ENCODE peak calls at places on chromosomes 3 and 15, in four cellular contexts. E, K, W and R are unnamed samples.

GRCh38 chr3:12405432-12406272 is 78.6 kb upstream of the TSEN2 start:
- DNase-seq in E (no peak), K (no peak), W (peak), R (peak)

GRCh38 chr3:22886394-22886793 is 316.7 kb upstream of the UBE2E2 start:
- DNase-seq in E (no peak), K (no peak), W (no peak), R (no peak)

GRCh38 chr15:101158166-101159095 is 93.4 kb downstream of the CHSY1 start:
- DNase-seq in E (no peak), K (no peak), W (no peak), R (no peak)

GRCh38 chr3:37671926-37672325 is 189.8 kb upstream of the CTDSPL start:
- DNase-seq in E (no peak), K (no peak), W (no peak), R (no peak)

GRCh38 chr3:188901126-188901525 is 270.6 kb upstream of the TPRG1 start:
- DNase-seq in E (no peak), K (no peak), W (no peak), R (no peak)

GRCh38 chr3:173745952-173746682 is 348.6 kb downstream of the NLGN1 start:
- DNase-seq in E (no peak), K (no peak), W (no peak), R (peak)

GRCh38 chr3:42014949-42015533 is 53.1 kb upstream of the ULK4 start:
- DNase-seq in E (no peak), K (no peak), W (peak), R (no peak)

GRCh38 chr3:11784962-11785361 is 61.7 kb downstream of the TAMM41 start:
- DNase-seq in E (no peak), K (no peak), W (no peak), R (no peak)

GRCh38 chr3:15086263-15086662 is 12.7 kb downstream of the RBSN start:
- DNase-seq in E (no peak), K (no peak), W (no peak), R (no peak)

GRCh38 chr3:52229656-52230055 is 4.2 kb upstream of the TLR9 start:
- DNase-seq in E (no peak), K (no peak), W (no peak), R (no peak)

GRCh38 chr15:26580943-26581342 is 191.9 kb downstream of the GABRB3 start:
- DNase-seq in E (no peak), K (no peak), W (no peak), R (no peak)

GRCh38 chr3:12541625-12542024 is 3.7 kb downstream of the MKRN2OS start:
- DNase-seq in E (no peak), K (no peak), W (no peak), R (peak)

GRCh38 chr3:63042866-63043265 is 167.7 kb upstream of the CADPS start:
- DNase-seq in E (no peak), K (no peak), W (no peak), R (no peak)

GRCh38 chr3:9692416-9692815 is 11.2 kb upstream of the CPNE9 start:
- DNase-seq in E (no peak), K (no peak), W (no peak), R (no peak)

GRCh38 chr3:100041328-100041749 is 73.0 kb downstream of the FILIP1L start:
- DNase-seq in E (no peak), K (no peak), W (peak), R (no peak)

GRCh38 chr3:118144919-118145318 is 889.7 kb downstream of the IGSF11 start:
- DNase-seq in E (no peak), K (no peak), W (no peak), R (no peak)

GRCh38 chr3:57112206-57112605 is 51.7 kb downstream of the SPATA12 start:
- DNase-seq in E (peak), K (no peak), W (peak), R (peak)

GRCh38 chr3:22117751-22118346 is 366.8 kb upstream of the ZNF385D start:
- DNase-seq in E (peak), K (no peak), W (peak), R (peak)

GRCh38 chr3:159057621-159058020 is 255.8 kb downstream of the MFSD1 start:
- DNase-seq in E (no peak), K (no peak), W (no peak), R (no peak)

GRCh38 chr15:25438601-25439455 is at the start of gene UBE3A:
- DNase-seq in E (peak), K (peak), W (peak), R (peak)

GRCh38 chr15:70361106-70361505 is 263.4 kb upstream of the TLE3 start:
- DNase-seq in E (no peak), K (no peak), W (no peak), R (no peak)

GRCh38 chr15:89783111-89783860 is 7.2 kb downstream of the MESP2 start:
- DNase-seq in E (no peak), K (no peak), W (no peak), R (peak)

GRCh38 chr15:22844421-22845288 is 6.2 kb downstream of the NIPA2 start:
- DNase-seq in E (no peak), K (no peak), W (peak), R (no peak)

GRCh38 chr3:71002298-71002697 is 581.2 kb downstream of the FOXP1 start:
- DNase-seq in E (no peak), K (no peak), W (no peak), R (no peak)

GRCh38 chr3:114437897-114438296 is 144.1 kb downstream of the TIGIT start:
- DNase-seq in E (no peak), K (no peak), W (no peak), R (no peak)

GRCh38 chr15:67531379-67532059 is 10.6 kb downstream of the C15orf61 start:
- DNase-seq in E (no peak), K (no peak), W (no peak), R (no peak)
- TF ChIP-seq FOXK2 in E (no peak), K (no peak), W (no peak), R (no peak)

DNA sequence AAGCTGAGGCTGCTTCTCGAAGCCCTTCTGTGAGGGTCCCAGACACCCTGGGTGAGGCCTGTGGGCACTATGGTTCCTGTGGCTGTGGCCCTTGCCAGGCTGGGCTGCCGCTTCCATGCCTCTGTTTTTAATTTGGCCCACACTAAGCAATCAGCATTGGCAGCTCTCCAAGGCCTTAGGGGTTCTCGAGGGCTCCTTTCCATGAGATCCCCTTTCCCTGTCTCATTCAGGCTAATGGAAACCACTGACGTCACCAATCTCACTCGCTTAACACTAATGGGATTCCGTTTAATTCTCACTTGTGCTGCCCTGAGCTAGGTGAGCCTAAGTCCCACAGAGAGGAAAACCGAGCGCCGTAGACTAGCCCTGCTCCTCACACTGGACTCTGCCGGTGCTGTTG is 60.2 kb upstream of the RAB6B start:
- DNase-seq in E (no peak), K (no peak), W (no peak), R (no peak)
- TF ChIP-seq FOXK2 in E (no peak), K (no peak), W (no peak), R (no peak)

GRCh38 chr15:38038659-38039442 is 104.4 kb downstream of the TMCO5A start:
- DNase-seq in E (no peak), K (no peak), W (no peak), R (no peak)
- TF ChIP-seq FOXK2 in E (no peak), K (no peak), W (no peak), R (no peak)

GRCh38 chr3:102394517-102394916 is 40.3 kb upstream of the ZPLD1 start:
- DNase-seq in E (no peak), K (no peak), W (no peak), R (no peak)

GRCh38 chr3:102400766-102401165 is 34.0 kb upstream of the ZPLD1 start:
- DNase-seq in E (no peak), K (no peak), W (no peak), R (no peak)

GRCh38 chr3:102400142-102400541 is 34.7 kb upstream of the ZPLD1 start:
- DNase-seq in E (no peak), K (no peak), W (no peak), R (no peak)

GRCh38 chr3:102398196-102398595 is 36.6 kb upstream of the ZPLD1 start:
- DNase-seq in E (no peak), K (no peak), W (no peak), R (no peak)
- TF ChIP-seq FOXK2 in E (no peak), K (no peak), W (no peak), R (no peak)

DNA sequence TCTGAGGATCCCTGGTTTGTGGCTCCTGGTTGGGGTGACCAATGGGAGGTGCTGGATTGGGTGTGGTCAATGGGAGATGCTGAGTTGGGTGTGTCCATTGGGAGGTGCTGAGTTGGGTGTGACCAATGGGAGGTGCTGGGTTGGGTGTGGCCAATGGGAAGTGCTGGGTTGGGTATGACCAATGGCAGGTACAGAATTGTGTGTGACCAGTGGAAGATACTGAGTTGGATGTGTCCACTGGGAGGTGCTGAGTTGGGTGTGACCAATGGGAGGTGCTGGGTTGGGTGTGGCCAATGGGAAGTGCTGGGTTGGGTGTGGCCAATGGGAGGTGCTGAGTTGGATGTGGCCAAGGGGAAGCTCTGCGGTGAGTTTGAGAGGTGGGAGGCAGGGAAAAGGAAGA is 250.0 kb upstream of the PROK2 start:
- DNase-seq in E (no peak), K (no peak), W (no peak), R (peak)
- TF ChIP-seq FOXK2 in E (no peak), K (no peak), W (no peak), R (no peak)

DNA sequence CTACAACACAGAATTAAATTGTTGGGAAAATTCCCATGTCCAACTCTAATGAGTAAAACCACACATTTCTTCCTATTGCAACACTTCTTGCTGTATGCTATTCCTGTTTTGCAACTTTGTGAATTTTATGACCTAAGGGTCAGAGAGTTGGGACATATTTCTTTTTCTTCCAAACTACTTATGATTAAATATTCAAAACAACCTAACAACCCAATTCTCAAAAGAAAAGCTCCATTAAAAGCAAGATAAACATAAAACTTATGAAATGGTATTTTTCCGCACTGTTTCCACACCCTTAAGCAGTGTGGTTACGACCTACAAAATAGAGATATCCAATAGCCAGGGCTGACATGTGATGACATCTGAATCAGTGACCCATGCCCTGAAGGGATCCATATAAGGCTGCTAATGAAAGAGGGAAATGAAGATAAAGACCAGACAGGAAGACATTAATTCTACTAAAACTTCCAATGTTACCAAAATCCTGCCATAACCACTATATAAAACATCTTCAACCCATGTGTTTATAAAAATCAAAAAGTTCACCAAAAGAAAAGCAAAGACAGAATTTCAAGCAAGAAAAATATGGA is 45.6 kb downstream of the DMXL2 start:
- DNase-seq in E (peak), K (no peak), W (no peak), R (peak)
- TF ChIP-seq FOXK2 in E (no peak), K (no peak), W (no peak), R (no peak)

DNA sequence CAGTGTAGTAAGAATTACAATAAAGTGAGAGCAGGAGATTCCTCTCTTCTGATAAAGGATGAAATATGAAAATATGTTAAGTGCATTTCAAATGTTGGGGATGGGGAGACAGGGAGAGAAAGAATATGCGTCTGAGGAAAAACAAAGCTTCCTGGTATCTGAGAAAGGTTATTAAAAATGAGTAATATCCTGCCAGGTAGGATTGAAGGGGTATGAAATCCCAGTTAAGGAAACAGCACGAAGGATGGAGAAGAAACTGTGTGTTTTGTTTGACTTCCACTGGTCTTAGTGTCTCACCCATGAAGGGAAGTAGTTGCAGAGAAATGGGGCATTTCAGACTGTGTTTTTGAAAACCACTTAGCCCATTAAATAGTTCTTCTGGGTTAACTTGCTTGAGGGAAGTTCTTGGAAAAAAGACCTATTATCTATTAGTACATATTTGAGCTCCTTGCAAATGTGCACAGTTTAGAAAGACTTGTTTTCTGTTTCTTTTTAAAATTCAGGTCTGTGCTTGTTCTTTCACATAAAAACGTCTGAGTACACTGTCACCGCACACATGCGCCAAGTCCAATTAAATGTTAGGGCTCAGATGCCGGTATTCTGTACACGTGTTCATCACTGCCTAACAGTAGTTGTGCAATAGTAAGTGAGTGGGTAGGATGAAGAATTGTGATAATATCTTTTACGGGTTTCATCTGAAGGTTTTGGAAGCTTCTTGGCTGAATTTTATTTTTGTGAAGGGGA is 196.1 kb upstream of the P2RY1 start:
- DNase-seq in E (no peak), K (no peak), W (no peak), R (no peak)
- TF ChIP-seq FOXK2 in E (no peak), K (no peak), W (no peak), R (no peak)

DNA sequence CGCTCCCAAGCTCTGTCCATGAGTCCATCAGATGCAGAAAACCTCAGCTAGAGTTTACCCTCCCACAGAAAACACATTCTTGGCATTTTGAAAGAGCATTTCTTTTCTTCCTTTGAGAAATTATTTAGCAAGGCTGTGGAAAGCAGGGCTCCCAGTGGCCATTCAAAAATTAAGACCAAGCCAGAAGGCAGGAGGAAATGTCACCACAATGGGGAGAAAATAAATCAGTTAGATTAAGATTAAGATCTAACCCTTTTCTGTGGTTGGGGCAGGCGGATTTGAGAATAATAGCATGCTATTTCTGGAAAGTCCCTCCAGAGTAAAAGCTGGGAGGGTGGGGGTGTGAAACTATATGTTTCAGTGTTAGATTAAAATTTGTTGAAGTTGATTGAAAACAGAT is 20.2 kb downstream of the LRIG1 start:
- DNase-seq in E (no peak), K (peak), W (peak), R (no peak)
- TF ChIP-seq FOXK2 in E (no peak), K (no peak), W (no peak), R (no peak)

DNA sequence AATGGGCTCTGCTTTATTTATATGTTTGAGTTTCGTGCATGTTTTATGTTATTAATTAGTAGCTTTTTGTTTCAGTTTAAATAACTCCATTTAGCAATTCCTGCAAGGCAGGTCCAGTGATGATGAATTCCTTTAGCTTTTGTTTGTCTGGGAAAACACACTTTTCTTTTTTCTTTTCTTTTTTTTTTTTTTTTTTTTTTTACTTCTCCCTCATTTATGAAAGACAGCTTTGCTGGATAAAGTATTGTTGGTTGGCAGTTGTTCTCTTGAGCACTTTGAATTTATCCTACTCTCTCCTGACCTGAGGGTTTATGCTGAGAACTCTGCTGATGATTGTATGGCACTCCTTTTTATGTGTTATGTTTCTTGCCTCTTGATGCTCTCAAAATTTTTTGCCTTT is 35.7 kb downstream of the TMEM39A start:
- DNase-seq in E (no peak), K (no peak), W (no peak), R (no peak)
- TF ChIP-seq FOXK2 in E (no peak), K (no peak), W (no peak), R (no peak)

DNA sequence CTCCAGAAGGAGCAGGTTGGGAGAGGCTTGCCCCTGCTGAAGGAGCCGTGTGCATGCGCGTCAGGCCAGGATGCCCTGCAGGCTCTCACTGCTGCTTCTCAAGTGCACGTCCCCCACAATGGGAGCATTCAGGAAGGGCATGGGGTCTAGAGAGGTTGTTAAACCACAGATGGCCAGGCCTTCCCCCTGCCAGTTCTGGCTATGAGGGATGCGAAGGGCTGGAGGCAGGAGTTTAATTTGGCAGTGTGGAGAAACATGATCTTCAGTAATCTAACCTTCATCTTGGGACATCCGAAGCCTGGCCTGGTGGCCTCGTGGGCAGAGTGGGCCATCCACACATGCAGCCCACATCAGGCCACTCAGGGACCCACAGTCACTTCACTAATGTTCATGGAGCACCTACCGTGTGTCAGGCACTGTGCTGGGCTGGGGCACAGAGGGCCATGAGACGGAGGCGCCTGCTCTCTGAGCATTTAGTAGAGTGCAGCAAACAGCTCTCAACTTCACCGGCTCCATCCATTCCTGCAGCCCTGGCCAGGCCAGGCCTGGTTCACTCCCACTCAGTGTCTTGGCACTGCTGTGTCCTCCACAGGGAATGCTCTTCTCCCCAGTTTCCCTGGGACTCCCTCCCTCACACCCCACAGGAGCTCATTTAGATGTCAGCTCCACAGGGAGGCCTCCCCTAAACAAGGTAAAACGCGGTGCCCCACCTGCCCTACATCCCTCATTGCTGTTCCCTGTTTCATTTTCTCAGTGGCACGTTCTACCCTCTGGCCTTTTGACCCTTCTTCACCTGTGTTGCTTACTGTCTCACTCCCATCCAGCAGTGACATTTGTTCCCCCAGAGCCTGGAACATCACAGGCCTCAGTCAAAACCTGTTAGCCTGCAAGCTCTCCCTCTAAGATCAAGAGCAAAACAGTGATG is 4.0 kb downstream of the CFAP100 start:
- DNase-seq in E (no peak), K (no peak), W (no peak), R (no peak)
- TF ChIP-seq FOXK2 in E (no peak), K (no peak), W (no peak), R (no peak)